ENCODE peak calls at places on chromosomes 12 and 14, in four cellular contexts. S is HL-60, Y is GM12878, K is K562. W is an unnamed sample.

GRCh38 chr14:54776361-54777001 is 126.1 kb downstream of the GCH1 start:
- DNase-seq in S (peak; percentile 18), Y (peak; percentile 24), K (no peak), W (peak; percentile 34)

GRCh38 chr12:15662983-15663659 is 126.1 kb downstream of the EPS8 start:
- DNase-seq in S (no peak), Y (no peak), K (no peak), W (no peak)

GRCh38 chr14:68546839-68547238 is 246.0 kb downstream of the ZFP36L1 start:
- DNase-seq in S (no peak), Y (no peak), K (no peak), W (no peak)

GRCh38 chr12:75488553-75488952 is 8.0 kb downstream of the GLIPR1 start:
- DNase-seq in S (no peak), Y (no peak), K (peak; percentile 25), W (no peak)

GRCh38 chr14:75147423-75148071 is 20.7 kb upstream of the NEK9 start:
- DNase-seq in S (no peak), Y (no peak), K (no peak), W (no peak)

GRCh38 chr12:54383041-54383609 is 1.4 kb downstream of the ZNF385A start:
- DNase-seq in S (peak; percentile 97), Y (no peak), K (peak; percentile 59), W (no peak)

GRCh38 chr12:46843811-46844210 is 18.0 kb upstream of the SLC38A4 start:
- DNase-seq in S (no peak), Y (no peak), K (no peak), W (no peak)

GRCh38 chr12:71536279-71536938 is 96.8 kb downstream of the LGR5 start:
- DNase-seq in S (no peak), Y (no peak), K (no peak), W (no peak)

GRCh38 chr12:101573743-101574142 is 21.0 kb upstream of the MYBPC1 start:
- DNase-seq in S (no peak), Y (no peak), K (no peak), W (no peak)

GRCh38 chr12:106994579-106995220 is 7.8 kb upstream of the MTERF2 start:
- DNase-seq in S (no peak), Y (no peak), K (no peak), W (no peak)

GRCh38 chr12:53737951-53738833 is 10.9 kb upstream of the CALCOCO1 start:
- DNase-seq in S (no peak), Y (no peak), K (peak; percentile 68), W (no peak)

GRCh38 chr12:29067430-29067829 is 81.6 kb upstream of the FAR2 start:
- DNase-seq in S (no peak), Y (no peak), K (no peak), W (no peak)

GRCh38 chr12:29070309-29070708 is 78.8 kb upstream of the FAR2 start:
- DNase-seq in S (no peak), Y (no peak), K (no peak), W (no peak)

DNA sequence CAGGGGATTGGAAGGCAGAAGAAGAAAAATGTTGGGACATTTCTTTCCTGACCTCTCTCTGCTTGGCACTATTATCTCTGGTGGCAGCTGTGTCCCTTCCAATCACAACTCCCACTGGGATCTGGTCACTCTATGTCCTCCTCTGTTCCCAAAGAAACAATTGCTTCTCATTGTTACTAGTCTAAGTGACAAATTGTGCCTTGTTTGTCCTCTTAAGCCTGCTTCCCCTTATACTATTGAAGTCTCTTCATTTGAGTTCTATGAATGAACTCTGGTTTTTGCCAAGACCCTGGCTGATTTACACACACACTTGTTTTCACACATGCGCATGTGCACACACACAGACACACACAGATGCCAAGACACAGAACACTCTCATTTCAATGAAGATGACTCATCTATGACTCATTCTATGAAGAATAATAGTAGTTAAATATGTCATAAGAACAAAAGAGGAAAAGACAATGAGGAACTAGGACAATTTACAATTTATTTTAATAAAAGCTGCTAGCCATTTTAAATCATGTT is 83.0 kb upstream of the FAR2 start:
- DNase-seq in S (peak; percentile 34), Y (no peak), K (no peak), W (no peak)
- TF ChIP-seq SPI1 in S (peak; percentile 26), Y (peak; percentile 39), K (no peak), W (peak; percentile 6)

GRCh38 chr14:100081997-100082625 is 16.9 kb downstream of the EVL start:
- DNase-seq in S (no peak), Y (no peak), K (no peak), W (no peak)
- TF ChIP-seq SPI1 in S (no peak), Y (no peak), K (no peak), W (no peak)

GRCh38 chr14:73613419-73613963 is 1.2 kb downstream of the ACOT6 start:
- DNase-seq in S (no peak), Y (no peak), K (no peak), W (no peak)

GRCh38 chr14:73613046-73613383 is 698 bp downstream of the ACOT6 start:
- DNase-seq in S (no peak), Y (no peak), K (no peak), W (no peak)

GRCh38 chr14:73610692-73611091 is 1.6 kb upstream of the ACOT6 start:
- DNase-seq in S (no peak), Y (no peak), K (peak; percentile 13), W (no peak)

GRCh38 chr14:73616831-73617230 is 4.5 kb downstream of the ACOT6 start:
- DNase-seq in S (no peak), Y (no peak), K (no peak), W (no peak)

GRCh38 chr14:73612339-73613045 is at the start of gene ACOT6:
- DNase-seq in S (no peak), Y (no peak), K (peak; percentile 47), W (peak; percentile 63)
- TF ChIP-seq SPI1 in S (no peak), Y (no peak), K (no peak), W (no peak)

DNA sequence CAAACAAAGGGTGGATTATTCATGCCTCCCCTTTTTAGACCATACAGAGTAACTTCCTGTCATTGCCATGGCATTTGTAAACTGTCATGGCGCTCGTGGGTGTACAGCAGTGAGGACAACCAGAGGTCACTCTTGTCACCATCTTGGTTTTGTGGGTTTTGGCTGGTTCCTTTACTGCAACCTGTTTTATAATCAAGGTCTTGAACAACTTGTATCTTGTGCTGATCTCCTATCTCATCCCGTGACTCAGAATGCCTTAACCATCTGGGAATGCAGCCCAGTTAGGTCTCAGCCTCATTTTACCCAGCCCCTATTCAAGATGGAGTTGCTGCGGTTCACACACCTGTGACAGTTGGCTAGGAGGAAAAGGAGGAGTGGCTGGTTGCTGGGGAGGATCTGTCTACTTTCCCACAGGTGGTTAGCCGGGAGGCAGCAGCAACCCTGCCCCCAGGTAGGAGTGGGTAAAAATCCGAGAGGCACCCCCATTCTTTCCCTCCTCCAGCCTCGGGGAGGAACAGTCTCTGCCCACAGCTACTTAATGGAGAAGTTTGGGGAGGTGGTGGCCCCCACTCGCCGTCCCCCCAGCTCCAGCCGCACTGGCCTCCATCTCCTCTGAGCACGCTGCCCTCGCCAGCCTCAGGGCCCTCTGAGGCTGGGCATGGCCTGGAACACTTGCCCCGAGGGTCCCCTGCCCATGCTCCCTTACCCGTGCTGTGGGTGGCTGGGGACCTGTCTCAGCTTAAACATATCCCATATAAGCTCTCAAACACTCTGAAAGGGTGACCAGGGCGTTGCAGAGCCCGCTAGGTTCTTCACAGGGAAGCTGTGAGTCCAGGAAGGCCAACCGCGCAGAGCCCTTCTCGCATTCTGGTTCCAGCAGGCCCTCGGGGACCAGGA is 41.7 kb downstream of the SMIM41 start:
- DNase-seq in S (no peak), Y (no peak), K (no peak), W (no peak)
- TF ChIP-seq SPI1 in S (no peak), Y (no peak), K (no peak), W (no peak)

DNA sequence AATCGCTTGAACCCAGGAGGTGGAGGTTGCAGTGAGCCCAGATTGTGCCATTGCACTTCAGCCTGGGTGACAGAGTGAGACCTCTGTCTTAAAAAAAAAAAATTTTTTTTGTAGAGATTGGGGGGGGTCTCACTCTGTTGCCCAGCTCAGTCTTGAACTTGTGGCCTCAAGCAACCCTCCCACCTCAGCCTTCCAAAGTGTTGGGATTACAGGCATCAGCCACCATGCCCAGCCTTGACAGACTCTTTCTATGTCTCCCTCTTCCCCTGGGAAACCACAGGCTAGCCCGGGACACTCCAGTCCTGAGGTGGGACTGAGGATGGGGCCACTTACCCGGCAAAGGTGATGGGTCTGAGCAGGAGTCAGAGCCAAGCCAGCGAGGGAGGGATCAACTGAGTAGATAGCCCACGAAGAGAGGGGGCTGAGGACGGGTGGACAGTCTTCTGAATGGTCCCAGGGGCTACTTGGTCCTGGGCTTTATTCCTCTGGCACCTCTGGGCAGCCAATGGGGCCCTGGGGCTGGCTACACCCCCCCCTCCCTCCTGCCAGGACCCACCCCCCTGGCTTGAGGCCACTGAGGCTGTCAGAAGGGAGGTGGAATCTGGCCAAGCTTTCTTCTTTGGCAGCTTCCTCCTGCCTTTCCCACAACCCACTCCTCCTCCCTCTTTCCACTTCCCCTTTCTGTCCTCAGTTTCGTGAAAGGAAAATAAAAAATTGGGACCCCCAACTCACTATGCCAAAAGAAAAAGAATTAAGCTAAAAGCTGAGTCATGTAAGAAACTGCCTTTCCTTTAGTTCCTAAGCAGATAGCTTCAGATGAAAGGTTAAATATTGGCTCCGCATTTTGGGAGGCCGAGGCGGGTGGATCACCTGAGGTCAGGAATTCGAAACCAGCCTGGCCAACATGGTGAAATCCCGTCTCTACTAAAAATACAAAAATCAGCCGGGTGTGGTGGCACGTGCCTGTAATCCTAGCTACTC is at the start of gene SDS:
- DNase-seq in S (peak; percentile 76), Y (no peak), K (peak; percentile 51), W (no peak)
- TF ChIP-seq SPI1 in S (peak; percentile 97), Y (peak; percentile 9), K (peak; percentile 98), W (peak; percentile 75)